ENCODE peak calls at places on chromosome 2, in ten cellular contexts. Y is heart left ventricle, S is colonic mucosa, D is GM23248, C is tibial artery, L is spleen, O is AG04450, G is A549, H is transverse colon, I is uterus. X is an unnamed sample.

GRCh38 chr2:167140767-167141166 is 252.5 kb downstream of the XIRP2 start:
- DNase-seq in L (no peak), H (no peak), I (no peak), O (peak; percentile 96), C (no peak), Y (peak; percentile 40), G (peak; percentile 47), S (no peak), D (peak; percentile 97), X (peak; percentile 75)

GRCh38 chr2:190366248-190366753 is 22.9 kb downstream of the INPP1 start:
- DNase-seq in G (no peak), O (no peak), C (no peak), I (no peak), L (no peak), S (no peak), H (no peak), Y (no peak), D (no peak), X (no peak)

GRCh38 chr2:221816566-221816965 is 244.5 kb upstream of the EPHA4 start:
- DNase-seq in I (no peak), L (no peak), H (no peak), G (no peak), Y (no peak), C (no peak), D (no peak), S (no peak), O (no peak), X (no peak)

GRCh38 chr2:199814084-199814844 is 36.7 kb downstream of the FTCDNL1 start:
- DNase-seq in L (no peak), I (no peak), S (no peak), C (no peak), O (no peak), Y (no peak), D (no peak), H (no peak), G (no peak), X (no peak)

GRCh38 chr2:27494944-27495554 is at the start of gene FNDC4:
- DNase-seq in G (no peak), O (no peak), C (no peak), Y (peak; percentile 28), I (peak; percentile 31), S (no peak), H (peak; percentile 15), D (peak; percentile 69), L (peak; percentile 78), X (no peak)

GRCh38 chr2:190177249-190177648 is 114.7 kb upstream of the MSTN start:
- DNase-seq in O (no peak), Y (no peak), C (no peak), L (no peak), I (no peak), H (no peak), S (no peak), G (no peak), D (no peak), X (no peak)

GRCh38 chr2:203732072-203732952 is 25.9 kb downstream of the CD28 start:
- DNase-seq in I (no peak), O (no peak), L (no peak), C (no peak), Y (no peak), D (no peak), H (no peak), S (no peak), G (no peak), X (no peak)

GRCh38 chr2:158745067-158745865 is 49.9 kb upstream of the DAPL1 start:
- DNase-seq in H (peak; percentile 37), Y (peak; percentile 39), C (no peak), O (peak; percentile 39), G (peak; percentile 66), L (no peak), S (peak; percentile 46), D (peak; percentile 72), I (peak; percentile 35), X (no peak)

GRCh38 chr2:129061079-129061785 is 742.6 kb upstream of the HS6ST1 start:
- DNase-seq in S (no peak), G (no peak), C (no peak), D (peak; percentile 43), L (no peak), I (no peak), Y (no peak), O (peak; percentile 45), H (no peak), X (no peak)

GRCh38 chr2:165773684-165774083 is 20.4 kb downstream of the GALNT3 start:
- DNase-seq in S (no peak), L (no peak), H (no peak), C (no peak), Y (no peak), O (no peak), I (no peak), D (no peak), G (no peak), X (no peak)

GRCh38 chr2:160365691-160366367 is 127.8 kb downstream of the RBMS1 start:
- DNase-seq in G (no peak), H (peak; percentile 71), I (peak; percentile 58), C (peak; percentile 81), D (peak; percentile 66), O (no peak), Y (peak; percentile 64), S (peak; percentile 71), L (no peak), X (no peak)

GRCh38 chr2:187549951-187550555 is 4.2 kb downstream of the TFPI start:
- DNase-seq in Y (no peak), O (no peak), S (no peak), I (no peak), D (no peak), H (no peak), G (no peak), L (no peak), C (no peak), X (no peak)

GRCh38 chr2:113158884-113159553 is 14.8 kb upstream of the PSD4 start:
- DNase-seq in S (no peak), I (no peak), H (no peak), L (no peak), O (peak; percentile 2), D (peak; percentile 45), Y (no peak), C (no peak), G (no peak), X (no peak)

GRCh38 chr2:165214093-165214492 is 10.2 kb upstream of the SCN3A start:
- DNase-seq in G (no peak), L (no peak), C (no peak), I (no peak), D (no peak), S (no peak), H (no peak), Y (no peak), O (no peak), X (no peak)

GRCh38 chr2:224850081-224850480 is 133.9 kb upstream of the CCDC195 start:
- DNase-seq in O (no peak), C (no peak), I (no peak), G (no peak), D (peak; percentile 56), H (no peak), L (no peak), S (no peak), Y (no peak), X (no peak)

GRCh38 chr2:233164117-233164516 is 87.4 kb upstream of the ATG16L1 start:
- DNase-seq in L (no peak), O (no peak), H (no peak), S (no peak), I (no peak), C (no peak), Y (no peak), G (no peak), D (no peak), X (no peak)

GRCh38 chr2:233163486-233164103 is 87.9 kb upstream of the ATG16L1 start:
- DNase-seq in H (no peak), S (no peak), Y (no peak), G (no peak), L (no peak), D (no peak), O (no peak), C (no peak), I (no peak), X (no peak)

GRCh38 chr2:233164967-233165366 is 86.5 kb upstream of the ATG16L1 start:
- DNase-seq in G (no peak), O (no peak), I (no peak), L (no peak), D (no peak), H (no peak), Y (no peak), S (no peak), C (no peak), X (no peak)

GRCh38 chr2:233165543-233165894 is 86.0 kb upstream of the ATG16L1 start:
- DNase-seq in C (no peak), L (no peak), G (no peak), D (no peak), Y (no peak), O (no peak), H (no peak), I (no peak), S (no peak), X (no peak)

GRCh38 chr2:233165895-233166661 is 85.4 kb upstream of the ATG16L1 start:
- DNase-seq in H (peak; percentile 66), G (peak; percentile 56), D (peak; percentile 11), C (peak; percentile 64), O (no peak), S (peak; percentile 60), Y (peak; percentile 74), I (no peak), L (peak; percentile 92), X (no peak)
- H3K27ac ChIP-seq in H (no peak overlapping the region), G (peak overlapping the region; percentile 73), D (no peak overlapping the region), C (no peak overlapping the region), O (no peak overlapping the region), S (no peak overlapping the region), Y (no peak overlapping the region), I (no peak overlapping the region), L (peak overlapping the region; percentile 77), X (peak overlapping the region; percentile 15)

GRCh38 chr2:72974436-72974754 is 57.1 kb downstream of the EMX1 start:
- DNase-seq in Y (no peak), C (no peak), I (no peak), O (no peak), S (no peak), G (no peak), D (no peak), L (no peak), H (no peak), X (no peak)
- H3K4me3 ChIP-seq in Y (no peak overlapping the region), C (no peak overlapping the region), I (no peak overlapping the region), O (no peak overlapping the region), S (no peak overlapping the region), G (no peak overlapping the region), D (no peak overlapping the region), L (no peak overlapping the region), H (no peak overlapping the region), X (no peak overlapping the region)

DNA sequence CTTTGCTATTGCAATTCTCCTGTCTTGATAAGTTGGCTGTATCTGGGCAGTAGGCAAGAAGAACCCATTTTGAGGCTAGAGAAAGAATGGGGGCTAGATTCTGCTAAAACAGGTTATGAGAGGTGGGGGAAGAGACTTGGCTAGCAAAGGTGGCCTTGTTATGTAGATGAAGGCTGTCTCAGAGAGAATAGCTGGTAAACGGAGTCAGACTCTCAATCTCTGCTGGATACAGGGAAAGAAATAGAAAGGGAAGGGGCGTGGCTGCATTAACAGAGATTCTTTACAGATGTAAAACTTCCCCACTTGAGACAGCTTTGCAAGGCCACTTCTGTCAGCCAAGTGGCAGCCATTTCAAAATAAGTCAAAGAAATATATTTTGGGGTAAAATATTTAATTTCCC is 38.1 kb upstream of the ARHGAP25 start:
- DNase-seq in L (no peak), D (no peak), C (no peak), H (no peak), Y (no peak), G (no peak), O (no peak), I (no peak), S (no peak), X (no peak)
- H3K27ac ChIP-seq in L (no peak overlapping the region), D (no peak overlapping the region), C (no peak overlapping the region), H (no peak overlapping the region), Y (no peak overlapping the region), G (no peak overlapping the region), O (no peak overlapping the region), I (no peak overlapping the region), S (no peak overlapping the region), X (no peak overlapping the region)

GRCh38 chr2:55903727-55904126 is 19.9 kb downstream of the EFEMP1 start:
- DNase-seq in G (no peak), H (no peak), D (no peak), I (no peak), C (no peak), O (no peak), S (no peak), Y (no peak), L (no peak), X (no peak)
- H3K4me3 ChIP-seq in G (no peak overlapping the region), H (no peak overlapping the region), D (no peak overlapping the region), I (no peak overlapping the region), C (no peak overlapping the region), O (no peak overlapping the region), S (no peak overlapping the region), Y (no peak overlapping the region), L (no peak overlapping the region), X (no peak overlapping the region)

X was measured in RWPE2.